ENCODE peak calls at places on chromosomes 16 and 17, in nine cellular contexts. G is Karpas-422, S is heart right ventricle, O is body of pancreas, Y is GM23248, Q is lower lobe of right lung, Z is tibial artery, X is right lobe of liver, P is PC-3. R is an unnamed sample. For H3K4me1, the result is how much of the 10 kb centered on the place peaks cover.

GRCh38 chr16:84018710-84019109 is 23.9 kb downstream of the SLC38A8 start:
- DNase-seq in Y (no peak), S (no peak), X (no peak), O (no peak), Z (no peak), P (no peak), G (no peak), Q (no peak), R (no peak)

GRCh38 chr16:16144416-16144815 is 78.9 kb downstream of the ABCC6 start:
- DNase-seq in P (peak), X (no peak), G (no peak), O (no peak), Z (no peak), S (no peak), Y (peak), Q (no peak), R (no peak)

GRCh38 chr17:39198186-39198566 is 707 bp upstream of the CACNB1 start:
- DNase-seq in Y (no peak), Q (no peak), O (peak), Z (no peak), S (no peak), P (no peak), X (no peak), G (peak), R (peak)

GRCh38 chr17:77696151-77696719 is 262.3 kb upstream of the TNRC6C start:
- DNase-seq in Q (no peak), S (no peak), P (no peak), Y (no peak), X (peak), Z (peak), O (no peak), G (no peak), R (no peak)

GRCh38 chr16:19227643-19228042 is 57.9 kb upstream of the CLEC19A start:
- DNase-seq in Y (no peak), O (peak), Q (no peak), S (no peak), G (no peak), Z (no peak), P (no peak), X (no peak), R (no peak)

GRCh38 chr16:54291981-54292487 is 5.4 kb upstream of the IRX3 start:
- DNase-seq in G (no peak), X (no peak), S (no peak), O (no peak), Y (no peak), P (no peak), Q (no peak), Z (no peak), R (no peak)

GRCh38 chr17:12627177-12627629 is 38.5 kb upstream of the MYOCD start:
- DNase-seq in X (no peak), G (peak), P (peak), S (no peak), O (peak), Y (peak), Q (no peak), Z (peak), R (peak)

GRCh38 chr16:28898942-28899341 is 20.7 kb downstream of the ATP2A1 start:
- DNase-seq in G (no peak), O (no peak), S (no peak), P (no peak), Q (no peak), Y (no peak), X (no peak), Z (no peak), R (no peak)

GRCh38 chr17:57455063-57455914 is 199.0 kb downstream of the MSI2 start:
- DNase-seq in X (peak), G (no peak), S (no peak), Q (no peak), P (no peak), Z (no peak), Y (no peak), O (no peak), R (peak)

GRCh38 chr16:27642753-27643152 is 92.8 kb downstream of the KATNIP start:
- DNase-seq in X (no peak), S (no peak), O (no peak), Z (no peak), G (peak), Q (no peak), P (peak), Y (peak), R (no peak)

GRCh38 chr17:28173801-28174200 is 131.3 kb downstream of the NLK start:
- DNase-seq in O (no peak), G (no peak), X (no peak), Q (no peak), S (no peak), P (no peak), Z (no peak), Y (no peak), R (no peak)

GRCh38 chr16:27286446-27286845 is 17.9 kb upstream of the NSMCE1 start:
- DNase-seq in Z (no peak), S (no peak), Y (peak), P (peak), O (peak), X (no peak), G (no peak), Q (no peak), R (no peak)

GRCh38 chr17:51351890-51352289 is 91.5 kb downstream of the UTP18 start:
- DNase-seq in Y (peak), S (peak), Q (no peak), O (peak), X (no peak), Z (peak), P (no peak), G (no peak), R (peak)

GRCh38 chr16:50834701-50835100 is 92.8 kb downstream of the CYLD start:
- DNase-seq in Q (no peak), S (no peak), P (no peak), Y (no peak), O (no peak), X (no peak), Z (no peak), G (no peak), R (no peak)

GRCh38 chr17:58318065-58318481 is 10.5 kb downstream of the TSPOAP1 start:
- DNase-seq in P (no peak), O (no peak), X (peak), S (no peak), Z (peak), G (no peak), Y (no peak), Q (no peak), R (no peak)

GRCh38 chr17:19249681-19250080 is 12.5 kb downstream of the EPN2 start:
- DNase-seq in P (no peak), O (no peak), S (no peak), Q (no peak), X (no peak), Z (peak), G (no peak), Y (peak), R (no peak)

GRCh38 chr17:74960739-74961342 is 11.7 kb downstream of the HID1 start:
- DNase-seq in O (no peak), X (no peak), Y (peak), Z (no peak), P (no peak), G (peak), Q (peak), S (no peak), R (no peak)

GRCh38 chr17:42313773-42314566 is 25.7 kb downstream of the STAT5A start:
- DNase-seq in S (no peak), Q (no peak), G (no peak), P (no peak), O (no peak), Y (no peak), X (no peak), Z (no peak), R (no peak)
- H3K27ac ChIP-seq in S (peak), Q (peak), G (peak), P (no peak), O (no peak), Y (no peak), X (no peak), Z (peak), R (peak)

DNA sequence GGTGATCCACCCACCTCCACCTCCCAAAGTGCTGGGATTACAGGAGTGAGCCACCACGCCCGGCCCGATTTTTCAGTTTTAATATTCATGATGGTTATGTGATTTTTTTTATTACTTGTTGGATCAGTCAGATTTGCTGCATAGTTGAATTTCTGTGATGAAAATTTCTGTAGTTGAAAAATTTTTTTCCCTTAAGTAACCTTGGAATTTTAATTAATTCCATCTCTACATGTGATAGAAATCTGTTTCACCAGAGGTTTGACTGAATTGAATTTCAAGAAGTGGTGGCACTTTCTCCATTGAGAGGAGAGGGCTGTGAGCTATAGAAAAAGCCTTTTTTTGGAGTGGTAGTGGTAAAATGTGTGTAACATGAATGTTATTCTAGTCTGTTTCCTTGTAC is 24.7 kb downstream of the WIPF2 start:
- DNase-seq in X (no peak), P (no peak), Y (peak), Z (no peak), S (no peak), Q (no peak), G (no peak), O (no peak), R (no peak)
- H3K4me3 ChIP-seq in X (no peak), P (no peak), Y (peak), Z (no peak), S (no peak), Q (no peak), G (no peak), O (no peak), R (no peak)

GRCh38 chr17:30961213-30962188 is 9.3 kb upstream of the RNF135 start:
- DNase-seq in S (no peak), Z (peak), G (no peak), Q (no peak), O (peak), Y (peak), X (no peak), P (no peak), R (no peak)
- H3K4me1 ChIP-seq in S (under half), Z (under half), G (under half), Q (under half), O (under half), Y (under half), X (under half), P (under half), R (under half)

DNA sequence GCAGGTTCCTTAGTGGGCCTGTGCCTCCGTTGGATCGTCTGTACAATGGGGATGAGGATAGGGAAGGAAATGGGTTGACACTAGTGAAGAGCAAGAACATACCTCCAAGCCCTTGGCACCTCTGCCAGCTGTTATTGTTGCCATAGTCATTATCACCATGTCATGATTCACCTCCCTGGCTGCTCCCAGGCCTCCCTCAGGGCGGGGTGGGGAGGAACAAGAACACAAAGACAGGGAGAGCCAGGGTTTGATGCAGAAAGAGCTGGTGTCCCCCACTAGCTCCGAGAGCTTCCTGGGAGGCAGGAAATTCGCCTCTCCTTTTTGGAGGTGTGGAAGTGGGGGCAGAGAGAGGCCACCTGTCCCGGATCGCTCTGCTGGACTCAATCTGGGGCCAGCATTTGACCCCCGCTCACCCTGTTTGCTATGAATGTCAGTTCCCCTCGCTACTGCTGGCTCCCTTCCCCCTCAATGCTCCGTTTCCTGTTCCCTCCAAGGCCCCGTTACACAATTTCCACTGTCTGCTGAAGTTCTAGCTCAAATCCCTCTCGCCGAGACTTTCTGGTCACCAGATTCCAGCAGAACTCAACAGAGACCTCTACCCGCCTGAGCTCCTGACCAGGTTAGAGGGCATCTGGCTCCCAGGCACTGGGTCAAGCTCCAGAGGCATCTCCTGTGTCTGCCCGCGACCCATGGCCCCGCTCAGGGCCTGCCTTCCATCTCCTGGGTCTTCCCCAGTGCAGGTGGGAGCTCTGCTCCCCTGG is 9.1 kb downstream of the TIMP2 start:
- DNase-seq in Y (peak), O (peak), X (no peak), Z (peak), P (peak), G (no peak), Q (peak), S (no peak), R (peak)
- H3K27ac ChIP-seq in Y (peak), O (peak), X (peak), Z (peak), P (no peak), G (no peak), Q (peak), S (peak), R (peak)

DNA sequence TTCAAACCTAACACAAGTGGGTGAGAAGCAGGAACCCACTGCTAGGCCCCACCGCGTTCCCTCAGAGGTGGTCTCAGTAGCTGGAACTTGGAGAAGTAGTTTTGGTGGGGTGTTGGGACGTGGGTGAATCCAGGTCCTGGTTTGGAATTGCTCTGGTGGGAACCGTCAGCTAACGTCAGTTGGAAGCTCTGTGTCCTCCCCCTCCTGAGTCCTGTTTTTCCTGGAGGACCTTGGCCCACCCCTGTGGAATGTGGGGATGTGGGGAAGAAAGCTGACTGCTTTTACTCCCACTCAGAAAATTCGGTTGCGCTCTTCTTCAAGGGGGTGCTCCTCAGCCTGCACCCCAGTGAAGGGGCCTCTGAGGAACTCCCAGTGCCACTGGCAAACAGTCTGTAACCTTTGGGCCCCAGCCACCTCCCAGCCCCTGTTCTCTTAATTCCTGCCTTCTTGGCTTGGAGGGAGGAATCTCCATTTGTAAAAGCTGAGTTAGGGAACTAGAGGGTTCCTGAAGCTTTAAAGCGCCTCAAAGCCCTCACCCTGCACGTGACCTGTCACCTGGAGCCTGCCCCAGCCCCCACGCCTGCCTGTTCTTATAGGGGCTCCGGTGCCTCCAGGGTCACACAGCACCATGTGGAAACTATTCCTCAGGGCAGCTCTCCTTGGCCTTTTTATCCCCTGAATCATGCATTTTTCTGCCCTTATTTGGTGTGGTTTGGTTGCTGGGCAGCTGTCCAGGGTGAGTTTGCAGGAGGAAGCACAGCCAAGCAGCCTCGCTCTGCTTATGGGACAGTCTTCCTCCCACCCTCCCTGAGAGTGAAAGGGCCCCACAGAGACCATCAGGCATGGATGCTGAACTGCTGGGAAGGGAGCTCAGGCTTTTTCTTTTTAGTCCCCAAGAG is 16.2 kb upstream of the NAGLU start:
- DNase-seq in Y (peak), Q (peak), G (no peak), X (peak), Z (peak), S (peak), P (peak), O (peak), R (peak)
- H3K4me3 ChIP-seq in Y (peak), Q (peak), G (no peak), X (no peak), Z (no peak), S (peak), P (no peak), O (no peak), R (no peak)

DNA sequence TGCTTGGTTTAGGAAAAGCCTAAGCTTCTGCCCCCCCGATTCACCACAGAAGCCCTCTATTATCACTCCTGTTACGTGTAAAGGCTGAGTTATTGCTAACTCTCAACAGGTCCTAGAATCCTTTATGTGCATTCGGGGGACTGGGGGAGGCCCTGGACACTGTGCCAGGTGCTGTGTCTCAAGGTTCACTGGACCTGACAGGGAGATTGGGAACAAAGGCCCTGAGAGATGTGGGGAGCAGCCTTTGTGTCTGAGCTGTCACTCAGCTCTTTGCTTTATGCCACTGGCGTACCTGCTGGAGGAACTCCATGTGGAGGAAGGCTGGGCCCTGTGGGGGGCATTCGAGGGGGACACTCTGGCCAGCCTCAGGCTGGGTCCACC is 65.9 kb downstream of the METRNL start:
- DNase-seq in X (no peak), Q (no peak), O (no peak), S (no peak), Z (peak), G (no peak), Y (no peak), P (no peak), R (no peak)
- H3K4me1 ChIP-seq in X (under half), Q (under half), O (under half), S (under half), Z (under half), G (under half), Y (under half), P (under half), R (under half)

GRCh38 chr17:65595071-65595655 is 33.7 kb upstream of the AXIN2 start:
- DNase-seq in S (no peak), Y (no peak), Z (no peak), P (no peak), X (no peak), G (no peak), Q (no peak), O (no peak), R (no peak)

GRCh38 chr17:65594585-65594940 is 33.1 kb upstream of the AXIN2 start:
- DNase-seq in S (no peak), X (no peak), Q (no peak), G (no peak), Z (no peak), O (no peak), Y (peak), P (no peak), R (no peak)

GRCh38 chr17:65592131-65592965 is 30.9 kb upstream of the AXIN2 start:
- DNase-seq in P (no peak), S (no peak), Q (no peak), Y (no peak), Z (no peak), X (no peak), O (no peak), G (no peak), R (no peak)

GRCh38 chr17:65593092-65593869 is 31.8 kb upstream of the AXIN2 start:
- DNase-seq in Y (no peak), G (no peak), X (no peak), Z (no peak), S (no peak), O (no peak), Q (no peak), P (no peak), R (no peak)

GRCh38 chr17:65593870-65594584 is 32.6 kb upstream of the AXIN2 start:
- DNase-seq in X (no peak), G (no peak), P (no peak), Y (peak), S (no peak), O (no peak), Q (no peak), Z (no peak), R (no peak)
- H3K27ac ChIP-seq in X (no peak), G (no peak), P (no peak), Y (no peak), S (peak), O (no peak), Q (peak), Z (no peak), R (no peak)

R was measured in right cardiac atrium.